ENCODE peak calls at places on chromosomes 12 and 14, in four cellular contexts. X, P, N and F are unnamed samples.
A peak's percentile ranks its signal among the peaks of the same experiment; 100 is the strongest.

GRCh38 chr14:91294153-91294552 is 49.6 kb upstream of the GPR68 start:
- DNase-seq in X (no peak), P (no peak), N (no peak), F (no peak)

GRCh38 chr12:122523280-122523679 is 3.5 kb downstream of the RSRC2 start:
- DNase-seq in X (no peak), P (no peak), N (peak; percentile 82), F (no peak)

GRCh38 chr14:90114554-90114953 is 52.8 kb downstream of the KCNK13 start:
- DNase-seq in X (no peak), P (no peak), N (no peak), F (no peak)

GRCh38 chr12:59086124-59086523 is 165.8 kb upstream of the LRIG3 start:
- DNase-seq in X (no peak), P (no peak), N (no peak), F (no peak)

GRCh38 chr14:74169906-74170305 is 69.3 kb upstream of the VSX2 start:
- DNase-seq in X (no peak), P (no peak), N (no peak), F (no peak)

GRCh38 chr12:102962532-102962931 is 5.1 kb downstream of the ASCL1 start:
- DNase-seq in X (no peak), P (no peak), N (no peak), F (no peak)

GRCh38 chr12:68001486-68002466 is 12.5 kb downstream of the IFNG-AS1 start:
- DNase-seq in X (no peak), P (no peak), N (peak; percentile 50), F (no peak)

GRCh38 chr12:25929096-25929637 is 29.3 kb upstream of the RASSF8 start:
- DNase-seq in X (no peak), P (no peak), N (no peak), F (no peak)

GRCh38 chr14:92651106-92651792 is 97.2 kb downstream of the LGMN start:
- DNase-seq in X (peak; percentile 93), P (no peak), N (peak; percentile 92), F (peak; percentile 86)

GRCh38 chr14:54440037-54440436 is 1.1 kb downstream of the CNIH1 start:
- DNase-seq in X (no peak), P (no peak), N (no peak), F (no peak)

GRCh38 chr12:51393676-51394545 is 2.7 kb upstream of the GALNT6 start:
- DNase-seq in X (no peak), P (peak; percentile 64), N (peak; percentile 64), F (no peak)

GRCh38 chr12:6943719-6944380 is at the start of the genes C12orf57 and RNU7-1:
- DNase-seq in X (peak; percentile 91), P (no peak), N (peak; percentile 97), F (peak; percentile 73)

GRCh38 chr12:103571286-103571685 is 15.8 kb upstream of the STAB2 start:
- DNase-seq in X (peak; percentile 75), P (no peak), N (no peak), F (no peak)

GRCh38 chr12:3990356-3990975 is 117.3 kb upstream of the PARP11 start:
- DNase-seq in X (no peak), P (no peak), N (no peak), F (no peak)

GRCh38 chr12:70994217-70994788 is 73.8 kb upstream of the PTPRR start:
- DNase-seq in X (no peak), P (peak; percentile 92), N (no peak), F (no peak)

GRCh38 chr12:46266382-46266791 is 2.5 kb downstream of the SLC38A1 start:
- DNase-seq in X (no peak), P (no peak), N (peak; percentile 52), F (no peak)

GRCh38 chr14:52115286-52115685 is 46.4 kb upstream of the NID2 start:
- DNase-seq in X (no peak), P (no peak), N (no peak), F (no peak)

GRCh38 chr12:75308279-75308678 is 21.8 kb downstream of the CAPS2 start:
- DNase-seq in X (no peak), P (no peak), N (no peak), F (no peak)

GRCh38 chr14:66842911-66843572 is 335.1 kb downstream of the GPHN start:
- DNase-seq in X (no peak), P (no peak), N (no peak), F (no peak)

GRCh38 chr12:13435535-13435934 is 239.0 kb downstream of the EMP1 start:
- DNase-seq in X (no peak), P (no peak), N (peak; percentile 26), F (no peak)

GRCh38 chr12:2891240-2892053 is 756 bp downstream of the TULP3 start:
- DNase-seq in X (no peak), P (no peak), N (peak; percentile 52), F (no peak)

GRCh38 chr12:14902465-14902864 is 16.8 kb upstream of the MGP start:
- DNase-seq in X (no peak), P (no peak), N (no peak), F (no peak)

GRCh38 chr14:63891148-63891964 is 38.6 kb downstream of the SYNE2 start:
- DNase-seq in X (no peak), P (no peak), N (no peak), F (no peak)

GRCh38 chr14:105324080-105324778 is 9.7 kb downstream of the PACS2 start:
- DNase-seq in X (no peak), P (no peak), N (no peak), F (no peak)

GRCh38 chr14:35858521-35859209 is 32.5 kb downstream of the BRMS1L start:
- DNase-seq in X (no peak), P (no peak), N (no peak), F (no peak)

GRCh38 chr12:95637471-95638155 is 86.3 kb upstream of the USP44 start:
- DNase-seq in X (no peak), P (no peak), N (no peak), F (no peak)

GRCh38 chr14:21068521-21069387 is 1.4 kb upstream of the ARHGEF40 start:
- DNase-seq in X (peak; percentile 86), P (no peak), N (peak; percentile 85), F (peak; percentile 78)

GRCh38 chr14:90654831-90655276 is 161.4 kb downstream of the TTC7B start:
- DNase-seq in X (no peak), P (no peak), N (no peak), F (no peak)

GRCh38 chr12:132003846-132004245 is 54.1 kb downstream of the EP400 start:
- DNase-seq in X (no peak), P (peak; percentile 16), N (no peak), F (no peak)

GRCh38 chr12:113261847-113262470 is 40.7 kb downstream of the TPCN1 start:
- DNase-seq in X (no peak), P (no peak), N (peak; percentile 91), F (no peak)

GRCh38 chr14:36105401-36105800 is 71.1 kb downstream of the PTCSC3 start:
- DNase-seq in X (no peak), P (no peak), N (peak; percentile 14), F (no peak)

GRCh38 chr12:103348935-103349334 is 146.8 kb downstream of the C12orf42 start:
- DNase-seq in X (no peak), P (no peak), N (no peak), F (no peak)

GRCh38 chr12:94057262-94058151 is 90.9 kb upstream of the PLXNC1 start:
- DNase-seq in X (no peak), P (no peak), N (no peak), F (no peak)

GRCh38 chr12:52280796-52281560 is 6.5 kb downstream of the KRT86 start:
- DNase-seq in X (peak; percentile 61), P (peak; percentile 96), N (no peak), F (no peak)

GRCh38 chr14:78162202-78162601 is 8.0 kb upstream of the NRXN3 start:
- DNase-seq in X (no peak), P (no peak), N (peak; percentile 58), F (no peak)

GRCh38 chr12:111441107-111441928 is 35.6 kb downstream of the SH2B3 start:
- DNase-seq in X (peak; percentile 44), P (no peak), N (no peak), F (no peak)
- TF ChIP-seq CTCF in X (no peak), P (no peak), N (no peak), F (no peak)

DNA sequence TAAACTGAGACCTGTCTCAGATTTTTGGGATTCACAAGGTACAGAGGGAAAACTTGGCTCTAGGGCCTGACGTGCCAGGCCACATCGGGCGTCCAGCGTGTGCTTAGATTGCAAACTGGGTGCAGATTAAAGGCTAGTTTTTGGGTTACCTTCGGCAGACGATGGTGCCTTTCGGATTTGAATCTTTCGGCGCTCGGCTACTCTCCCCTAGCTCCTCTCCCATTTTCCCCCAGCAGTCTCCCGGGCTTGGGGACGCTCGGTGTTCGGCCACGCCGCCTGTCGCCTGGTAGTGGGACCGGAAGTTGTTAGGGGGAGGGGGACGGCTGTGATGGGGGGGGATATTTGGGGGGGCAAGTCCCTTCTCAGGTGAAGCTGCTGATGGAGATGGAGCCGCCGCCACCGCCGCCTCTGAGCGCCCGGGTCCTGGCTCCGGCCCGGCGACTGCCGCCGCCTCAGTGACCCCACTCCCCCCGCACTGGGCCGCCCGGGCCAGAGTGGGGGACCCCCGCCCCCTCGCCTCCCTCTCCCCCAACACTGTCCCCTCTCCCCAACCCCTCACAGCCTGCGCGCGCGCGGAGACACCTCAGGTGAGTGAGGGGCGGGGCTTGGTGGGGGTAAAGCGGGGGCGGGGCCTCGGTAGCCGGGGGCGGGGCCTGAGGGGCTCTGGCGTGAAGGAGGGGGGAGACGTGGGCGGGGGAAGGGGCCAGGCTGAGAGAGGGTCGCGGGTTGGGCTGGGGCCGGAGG is 10.2 kb downstream of the SUOX start:
- DNase-seq in X (peak; percentile 93), P (peak; percentile 65), N (peak; percentile 88), F (peak; percentile 94)
- TF ChIP-seq CTCF in X (no peak), P (no peak), N (no peak), F (no peak)

DNA sequence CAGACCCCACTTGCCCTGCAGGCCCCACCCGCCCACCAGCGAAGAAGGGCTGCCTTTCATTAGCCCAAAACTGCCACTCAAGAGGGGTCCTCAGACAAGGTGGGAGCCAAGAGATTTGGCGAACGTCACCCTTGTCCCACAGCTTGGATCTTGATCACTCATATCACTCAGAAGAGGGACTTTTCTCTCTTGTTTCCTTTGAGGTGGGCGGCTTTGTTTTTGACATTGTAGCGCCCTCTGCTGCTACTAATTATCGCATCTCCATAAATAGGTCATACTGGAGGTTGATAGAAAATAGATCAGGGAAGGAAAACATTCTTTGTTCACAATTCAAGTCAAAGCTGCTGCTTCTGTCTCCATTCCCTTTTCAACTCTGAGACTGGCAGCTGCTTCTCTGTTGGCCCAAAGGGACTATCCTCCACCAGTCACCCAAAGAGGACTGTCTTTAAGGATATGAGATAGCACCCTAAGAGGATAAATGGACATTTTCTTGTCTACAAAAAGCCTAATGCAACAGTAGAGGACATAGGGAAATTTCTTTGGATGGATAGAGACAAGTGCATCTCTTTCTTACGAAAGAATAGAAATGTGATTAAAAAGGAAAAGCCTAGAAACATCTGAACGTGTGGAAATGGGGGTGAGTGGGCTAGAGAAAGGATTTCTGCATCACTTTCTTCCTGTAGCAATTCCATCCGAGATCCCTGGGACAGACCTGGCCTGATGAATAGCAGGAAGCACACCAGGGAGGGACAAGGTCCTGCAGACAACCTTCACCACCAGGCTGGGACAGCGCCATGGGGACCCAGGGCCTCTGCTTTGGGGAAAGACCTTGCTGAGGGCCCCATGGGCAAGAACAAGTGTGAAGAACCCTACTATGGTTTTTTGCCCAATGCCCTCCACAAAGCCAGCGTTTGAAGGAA is 115.8 kb downstream of the DAD1 start:
- DNase-seq in X (no peak), P (no peak), N (peak; percentile 90), F (peak; percentile 72)
- TF ChIP-seq CTCF in X (peak; percentile 60), P (peak; percentile 33), N (peak; percentile 58), F (peak; percentile 41)

GRCh38 chr12:109686523-109686922 is 27.1 kb upstream of the FAM222A start:
- DNase-seq in X (peak; percentile 52), P (no peak), N (no peak), F (no peak)
- TF ChIP-seq CTCF in X (no peak), P (no peak), N (no peak), F (no peak)

GRCh38 chr12:81329088-81329487 is 251.2 kb downstream of the ACSS3 start:
- DNase-seq in X (no peak), P (no peak), N (peak; percentile 46), F (peak; percentile 5)
- TF ChIP-seq CTCF in X (no peak), P (peak; percentile 18), N (peak; percentile 62), F (no peak)

GRCh38 chr14:75800792-75801191 is 139.7 kb downstream of the TTLL5 start:
- DNase-seq in X (no peak), P (no peak), N (no peak), F (no peak)
- TF ChIP-seq CTCF in X (no peak), P (no peak), N (no peak), F (no peak)